ENCODE peak calls at places on chromosomes 12 and 14, in eight cellular contexts. I is activated B cell treated with CpG ODN at 0.5 μM for 24 hours; C is H4; J is stomach; G is posterior cingulate gyrus; M is stimulated activated CD4-positive, alpha-beta T cell treated with anti-CD3 and anti-CD28 coated beads, Interleukin-4, amount 100 ng/mL, for 1 hour; A is omental fat pad; S is HepG2. E is an unnamed sample.
A peak's percentile ranks its signal among the peaks of the same experiment; 100 is the strongest.

GRCh38 chr12:114434341-114434740 is 28.4 kb upstream of the TBX5 start:
- DNase-seq in I (no peak), C (no peak), J (no peak), G (no peak), M (no peak), A (no peak), S (no peak), E (no peak)

GRCh38 chr14:79134346-79134745 is 964.2 kb downstream of the NRXN3 start:
- DNase-seq in I (no peak), C (no peak), J (no peak), G (no peak), M (no peak), A (no peak), S (no peak), E (no peak)

GRCh38 chr12:43841253-43841652 is 5.4 kb downstream of the TMEM117 start:
- DNase-seq in I (no peak), C (no peak), J (no peak), G (no peak), M (no peak), A (no peak), S (no peak), E (no peak)

GRCh38 chr12:48999371-49000131 is at the start of gene DDN:
- DNase-seq in I (peak; percentile 45), C (no peak), J (peak; percentile 46), G (peak; percentile 63), M (peak; percentile 61), A (no peak), S (no peak), E (peak; percentile 65)

GRCh38 chr12:55188974-55189556 is 31.8 kb upstream of the OR10A7 start:
- DNase-seq in I (no peak), C (peak; percentile 70), J (no peak), G (no peak), M (no peak), A (no peak), S (peak; percentile 72), E (peak; percentile 85)

GRCh38 chr12:116384629-116385485 is 107.4 kb upstream of the MED13L start:
- DNase-seq in I (no peak), C (no peak), J (no peak), G (no peak), M (no peak), A (no peak), S (no peak), E (no peak)

GRCh38 chr12:41795910-41796309 is 348.8 kb downstream of the GXYLT1 start:
- DNase-seq in I (no peak), C (peak; percentile 47), J (no peak), G (no peak), M (no peak), A (no peak), S (no peak), E (no peak)

GRCh38 chr14:26125039-26125438 is 472.8 kb downstream of the NOVA1 start:
- DNase-seq in I (no peak), C (no peak), J (no peak), G (no peak), M (no peak), A (no peak), S (no peak), E (no peak)

GRCh38 chr12:79560165-79560889 is 130.4 kb downstream of the PAWR start:
- DNase-seq in I (no peak), C (no peak), J (no peak), G (no peak), M (no peak), A (no peak), S (peak; percentile 93), E (no peak)

GRCh38 chr14:38994721-38995120 is 108.3 kb downstream of the SEC23A start:
- DNase-seq in I (no peak), C (no peak), J (no peak), G (no peak), M (no peak), A (no peak), S (no peak), E (no peak)

GRCh38 chr12:12952036-12952435 is at the start of gene GPRC5D:
- DNase-seq in I (no peak), C (no peak), J (no peak), G (no peak), M (no peak), A (no peak), S (no peak), E (no peak)

GRCh38 chr14:91417983-91418386 is 365 bp upstream of the CCDC88C start:
- DNase-seq in I (no peak), C (no peak), J (peak; percentile 61), G (no peak), M (peak; percentile 70), A (no peak), S (peak; percentile 39), E (peak; percentile 78)

GRCh38 chr12:31033681-31034080 is 40.0 kb upstream of the DDX11 start:
- DNase-seq in I (no peak), C (no peak), J (no peak), G (no peak), M (no peak), A (no peak), S (no peak), E (no peak)

GRCh38 chr12:122669397-122670070 is 33.6 kb downstream of the HCAR2 start:
- DNase-seq in I (no peak), C (no peak), J (peak; percentile 52), G (no peak), M (no peak), A (peak; percentile 43), S (no peak), E (no peak)

GRCh38 chr12:43098766-43099550 is 453.0 kb downstream of the ADAMTS20 start:
- DNase-seq in I (no peak), C (no peak), J (no peak), G (no peak), M (no peak), A (no peak), S (no peak), E (no peak)

GRCh38 chr12:119259483-119259882 is 75.0 kb upstream of the CCDC60 start:
- DNase-seq in I (no peak), C (no peak), J (no peak), G (no peak), M (no peak), A (no peak), S (no peak), E (no peak)

GRCh38 chr12:104121001-104121400 is 17.0 kb downstream of the NFYB start:
- DNase-seq in I (no peak), C (no peak), J (no peak), G (no peak), M (no peak), A (no peak), S (no peak), E (no peak)

GRCh38 chr12:42790761-42791151 is 201.2 kb upstream of the PRICKLE1 start:
- DNase-seq in I (no peak), C (peak; percentile 86), J (no peak), G (no peak), M (no peak), A (no peak), S (no peak), E (peak; percentile 46)

GRCh38 chr12:47079365-47079893 is at the start of gene PCED1B:
- DNase-seq in I (no peak), C (peak; percentile 32), J (peak; percentile 70), G (peak; percentile 62), M (peak; percentile 71), A (no peak), S (peak; percentile 8), E (peak; percentile 83)

GRCh38 chr12:89949457-89950195 is 241.0 kb upstream of the ATP2B1 start:
- DNase-seq in I (no peak), C (peak; percentile 77), J (no peak), G (no peak), M (no peak), A (no peak), S (peak; percentile 9), E (peak; percentile 66)

GRCh38 chr12:117660896-117661295 is 299.5 kb upstream of the NOS1 start:
- DNase-seq in I (no peak), C (no peak), J (no peak), G (no peak), M (no peak), A (no peak), S (no peak), E (no peak)

GRCh38 chr12:6367969-6368892 is 7.1 kb downstream of the SCNN1A start:
- DNase-seq in I (no peak), C (no peak), J (no peak), G (no peak), M (no peak), A (no peak), S (no peak), E (no peak)

GRCh38 chr12:108310489-108310888 is 28.6 kb downstream of the CMKLR1 start:
- DNase-seq in I (no peak), C (no peak), J (no peak), G (no peak), M (no peak), A (no peak), S (no peak), E (peak; percentile 38)

GRCh38 chr12:113161415-113162016 is 12.0 kb downstream of the CFAP73 start:
- DNase-seq in I (no peak), C (no peak), J (no peak), G (peak; percentile 70), M (peak; percentile 16), A (no peak), S (no peak), E (no peak)

GRCh38 chr12:93679308-93679933 is 2.2 kb downstream of the CRADD start:
- DNase-seq in I (no peak), C (no peak), J (no peak), G (no peak), M (no peak), A (no peak), S (no peak), E (no peak)

GRCh38 chr14:76086636-76087035 is 65.1 kb upstream of the GPATCH2L start:
- DNase-seq in I (no peak), C (no peak), J (no peak), G (no peak), M (no peak), A (no peak), S (no peak), E (no peak)